ENCODE peak calls at places on chromosomes 6 and 20, in nine cellular contexts. M is lung, X is prostate gland, K is spleen, H is left ventricle myocardium inferior, O is tibial nerve, A is breast epithelium, G is sigmoid colon, W is PC-3. F is an unnamed sample.

GRCh38 chr20:19271879-19272651 is 59.6 kb downstream of the SLC24A3 start:
- DNase-seq in X (no peak), A (no peak), W (no peak), G (no peak), K (no peak), M (no peak), O (no peak), H (no peak), F (no peak)

GRCh38 chr6:53171605-53172467 is 23.2 kb upstream of the GCM1 start:
- DNase-seq in G (peak; percentile 94), M (peak; percentile 92), O (peak; percentile 96), W (peak; percentile 89), H (peak; percentile 86), X (peak; percentile 82), A (peak; percentile 87), K (peak; percentile 99), F (peak; percentile 77)

GRCh38 chr20:56439784-56440291 is 27.8 kb downstream of the CASS4 start:
- DNase-seq in A (peak; percentile 82), W (no peak), K (no peak), X (no peak), G (peak; percentile 90), M (peak; percentile 53), O (no peak), H (peak; percentile 78), F (peak; percentile 69)

GRCh38 chr6:32882879-32883250 is 28.9 kb downstream of the PSMB9 start:
- DNase-seq in G (no peak), O (no peak), W (peak; percentile 53), M (no peak), A (no peak), X (no peak), K (no peak), H (no peak), F (no peak)

GRCh38 chr20:38441916-38442315 is 6.8 kb upstream of the SNHG17 start:
- DNase-seq in G (no peak), O (no peak), X (no peak), K (no peak), H (no peak), A (no peak), M (no peak), W (no peak), F (no peak)

GRCh38 chr6:30071081-30071818 is 4.3 kb downstream of the PPP1R11 start:
- DNase-seq in A (no peak), X (no peak), M (no peak), H (peak; percentile 40), O (no peak), G (no peak), K (peak; percentile 79), W (no peak), F (no peak)

GRCh38 chr6:27836080-27836782 is 76.0 kb downstream of the OR2B2 start:
- DNase-seq in A (no peak), M (no peak), K (no peak), W (no peak), G (no peak), O (no peak), X (no peak), H (no peak), F (no peak)

GRCh38 chr6:55209059-55209458 is 34.7 kb downstream of the HCRTR2 start:
- DNase-seq in W (no peak), G (no peak), M (no peak), K (no peak), A (no peak), X (no peak), O (no peak), H (no peak), F (no peak)

GRCh38 chr6:42138630-42139619 is 3.5 kb downstream of the C6orf132 start:
- DNase-seq in A (no peak), O (no peak), G (no peak), X (peak; percentile 47), H (no peak), W (peak; percentile 78), M (no peak), K (no peak), F (no peak)

GRCh38 chr6:119880840-119881239 is 531.3 kb upstream of the MAN1A1 start:
- DNase-seq in H (no peak), A (no peak), G (no peak), M (no peak), K (no peak), O (no peak), X (no peak), W (peak; percentile 11), F (no peak)

GRCh38 chr6:143823463-143824006 is 19.6 kb upstream of the LTV1 start:
- DNase-seq in O (no peak), W (peak; percentile 69), H (no peak), G (no peak), M (no peak), X (no peak), K (no peak), A (no peak), F (no peak)

GRCh38 chr6:159110013-159110412 is 59.2 kb upstream of the FNDC1 start:
- DNase-seq in K (no peak), G (no peak), H (no peak), O (no peak), X (no peak), W (peak; percentile 63), M (peak; percentile 47), A (no peak), F (no peak)

GRCh38 chr20:35000922-35001595 is 45.4 kb downstream of the MYH7B start:
- DNase-seq in H (peak; percentile 12), G (no peak), A (no peak), X (no peak), M (no peak), O (no peak), W (no peak), K (no peak), F (peak; percentile 83)

GRCh38 chr6:90397929-90398674 is 101.5 kb upstream of the BACH2 start:
- DNase-seq in O (no peak), M (no peak), W (peak; percentile 65), H (no peak), G (no peak), K (no peak), A (no peak), X (no peak), F (no peak)
- H3K27me3 ChIP-seq in O (no peaks in the 10 kb centered on the region), M (no peaks in the 10 kb centered on the region), W (no peaks in the 10 kb centered on the region), H (peaks cover 30% of the 10 kb centered on the region), G (no peaks in the 10 kb centered on the region), K (no peaks in the 10 kb centered on the region), A (no peaks in the 10 kb centered on the region), X (no peaks in the 10 kb centered on the region), F (no peaks in the 10 kb centered on the region)

DNA sequence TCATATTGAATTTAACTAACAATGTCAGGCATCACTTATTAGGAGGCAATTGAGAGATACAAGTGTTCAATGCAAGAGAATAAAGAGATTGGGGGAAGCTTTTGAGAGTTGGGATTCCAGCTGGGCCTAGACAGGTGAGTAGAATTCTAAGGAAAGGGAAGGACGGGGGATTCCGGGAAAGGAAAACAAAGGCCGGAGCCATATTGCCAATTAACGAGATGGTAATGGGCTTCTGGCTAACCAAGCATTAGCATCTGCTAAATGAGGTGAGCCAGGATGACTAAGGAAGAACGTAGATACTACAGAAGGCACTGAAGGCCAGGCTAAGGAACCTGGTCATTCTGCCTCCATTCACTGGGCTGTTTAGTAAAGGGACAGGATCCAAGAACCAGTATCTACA is 10.5 kb downstream of the FYN start:
- DNase-seq in K (no peak), G (no peak), A (no peak), X (no peak), M (no peak), O (no peak), W (no peak), H (no peak), F (no peak)
- H3K4me1 ChIP-seq in K (no peaks in the 10 kb centered on the region), G (peaks cover 51% of the 10 kb centered on the region), A (no peaks in the 10 kb centered on the region), X (peaks cover 5% of the 10 kb centered on the region), M (peaks cover 11% of the 10 kb centered on the region), O (peaks cover 34% of the 10 kb centered on the region), W (peaks cover 5% of the 10 kb centered on the region), H (peaks cover 85% of the 10 kb centered on the region), F (no peaks in the 10 kb centered on the region)

GRCh38 chr6:20554817-20555216 is 20.6 kb downstream of the CDKAL1 start:
- DNase-seq in A (no peak), H (no peak), M (no peak), G (no peak), W (no peak), X (no peak), O (no peak), K (no peak), F (no peak)

GRCh38 chr6:20564269-20564668 is 30.0 kb downstream of the CDKAL1 start:
- DNase-seq in O (no peak), H (no peak), G (no peak), M (no peak), W (peak; percentile 67), A (no peak), K (no peak), X (no peak), F (no peak)

GRCh38 chr6:20563377-20563776 is 29.1 kb downstream of the CDKAL1 start:
- DNase-seq in G (no peak), X (no peak), H (no peak), M (no peak), W (no peak), O (no peak), A (no peak), K (no peak), F (no peak)

GRCh38 chr6:20564777-20565176 is 30.5 kb downstream of the CDKAL1 start:
- DNase-seq in K (no peak), A (no peak), M (no peak), W (no peak), O (no peak), X (no peak), G (no peak), H (no peak), F (no peak)

GRCh38 chr6:20559924-20560551 is 25.8 kb downstream of the CDKAL1 start:
- DNase-seq in K (no peak), O (no peak), W (no peak), M (no peak), A (no peak), G (no peak), X (no peak), H (no peak), F (no peak)
- TF ChIP-seq CTCF in K (no peak), O (no peak), W (peak; percentile 20), M (no peak), A (no peak), G (no peak), X (no peak), H (peak; percentile 11), F (peak; percentile 20)

GRCh38 chr20:1945134-1945618 is 48.7 kb downstream of the PDYN start:
- DNase-seq in X (no peak), K (peak; percentile 86), O (peak; percentile 80), W (no peak), A (peak; percentile 68), G (peak; percentile 86), H (peak; percentile 41), M (peak; percentile 65), F (no peak)

GRCh38 chr20:1944345-1945099 is 49.3 kb downstream of the SIRPA start:
- DNase-seq in O (no peak), A (no peak), X (no peak), M (no peak), K (peak; percentile 36), G (peak; percentile 53), H (no peak), W (no peak), F (no peak)

GRCh38 chr20:1946442-1946761 is 47.5 kb downstream of the PDYN start:
- DNase-seq in O (no peak), A (no peak), G (no peak), W (no peak), X (no peak), M (no peak), K (no peak), H (no peak), F (no peak)

GRCh38 chr20:1946762-1947534 is 46.9 kb downstream of the PDYN start:
- DNase-seq in M (no peak), K (peak; percentile 84), O (peak; percentile 26), A (peak; percentile 50), G (peak; percentile 76), H (peak; percentile 31), X (peak; percentile 23), W (no peak), F (peak; percentile 48)

GRCh38 chr20:1945660-1946059 is 48.2 kb downstream of the PDYN start:
- DNase-seq in X (no peak), O (no peak), W (no peak), G (no peak), M (no peak), A (no peak), K (no peak), H (no peak), F (peak; percentile 26)
- H3K27me3 ChIP-seq in X (no peaks in the 10 kb centered on the region), O (no peaks in the 10 kb centered on the region), W (peaks cover 33% of the 10 kb centered on the region), G (no peaks in the 10 kb centered on the region), M (no peaks in the 10 kb centered on the region), A (no peaks in the 10 kb centered on the region), K (no peaks in the 10 kb centered on the region), H (peaks cover 44% of the 10 kb centered on the region), F (no peaks in the 10 kb centered on the region)

F was measured in RWPE2.